ENCODE peak calls at places on chromosome 12, in ten cellular contexts. M is uterus, V is upper lobe of left lung, Z is heart left ventricle, U is HCT116, I is adrenal gland, Y is A549, L is transverse colon, W is Peyer's patch, X is esophagus squamous epithelium. H is an unnamed sample.

GRCh38 chr12:92619730-92620684 is 82.8 kb upstream of the PLEKHG7 start:
- DNase-seq in W (no peak), U (no peak), L (no peak), Y (no peak), V (no peak), Z (no peak), I (no peak), X (no peak), M (no peak), H (no peak)

GRCh38 chr12:45281994-45282393 is 66.1 kb downstream of the ANO6 start:
- DNase-seq in W (no peak), U (no peak), L (no peak), M (no peak), Z (no peak), Y (no peak), I (no peak), V (no peak), X (no peak), H (no peak)

GRCh38 chr12:54587315-54587821 is 1.1 kb downstream of the PPP1R1A start:
- DNase-seq in X (no peak), I (no peak), M (no peak), V (no peak), W (no peak), Z (peak; percentile 77), L (no peak), U (no peak), Y (no peak), H (no peak)

GRCh38 chr12:51323966-51324895 is at the start of gene BIN2:
- DNase-seq in Z (peak; percentile 63), M (no peak), I (peak; percentile 34), X (no peak), W (peak; percentile 63), V (peak; percentile 94), U (no peak), L (peak; percentile 74), Y (no peak), H (no peak)

GRCh38 chr12:92943482-92944250 is 14.6 kb upstream of the EEA1 start:
- DNase-seq in X (no peak), M (no peak), W (no peak), V (no peak), Y (no peak), I (no peak), U (no peak), Z (no peak), L (no peak), H (no peak)

GRCh38 chr12:62098131-62098530 is 162.1 kb upstream of the USP15 start:
- DNase-seq in Z (no peak), I (no peak), X (no peak), V (no peak), U (no peak), W (no peak), L (no peak), Y (no peak), M (no peak), H (no peak)

GRCh38 chr12:52151859-52152783 is 39.7 kb downstream of the KRT80 start:
- DNase-seq in M (peak; percentile 47), Y (peak; percentile 75), X (no peak), I (peak; percentile 68), Z (peak; percentile 75), V (peak; percentile 94), W (peak; percentile 85), L (peak; percentile 77), U (no peak), H (peak; percentile 97)

GRCh38 chr12:122988612-122989442 is 8.3 kb downstream of the ARL6IP4 start:
- DNase-seq in L (no peak), W (no peak), I (no peak), Z (no peak), X (no peak), U (no peak), Y (no peak), V (peak; percentile 62), M (no peak), H (no peak)

GRCh38 chr12:68375701-68376469 is 43.7 kb upstream of the MDM1 start:
- DNase-seq in I (no peak), Y (no peak), W (no peak), V (no peak), L (no peak), Z (no peak), U (no peak), X (no peak), M (no peak), H (no peak)

DNA sequence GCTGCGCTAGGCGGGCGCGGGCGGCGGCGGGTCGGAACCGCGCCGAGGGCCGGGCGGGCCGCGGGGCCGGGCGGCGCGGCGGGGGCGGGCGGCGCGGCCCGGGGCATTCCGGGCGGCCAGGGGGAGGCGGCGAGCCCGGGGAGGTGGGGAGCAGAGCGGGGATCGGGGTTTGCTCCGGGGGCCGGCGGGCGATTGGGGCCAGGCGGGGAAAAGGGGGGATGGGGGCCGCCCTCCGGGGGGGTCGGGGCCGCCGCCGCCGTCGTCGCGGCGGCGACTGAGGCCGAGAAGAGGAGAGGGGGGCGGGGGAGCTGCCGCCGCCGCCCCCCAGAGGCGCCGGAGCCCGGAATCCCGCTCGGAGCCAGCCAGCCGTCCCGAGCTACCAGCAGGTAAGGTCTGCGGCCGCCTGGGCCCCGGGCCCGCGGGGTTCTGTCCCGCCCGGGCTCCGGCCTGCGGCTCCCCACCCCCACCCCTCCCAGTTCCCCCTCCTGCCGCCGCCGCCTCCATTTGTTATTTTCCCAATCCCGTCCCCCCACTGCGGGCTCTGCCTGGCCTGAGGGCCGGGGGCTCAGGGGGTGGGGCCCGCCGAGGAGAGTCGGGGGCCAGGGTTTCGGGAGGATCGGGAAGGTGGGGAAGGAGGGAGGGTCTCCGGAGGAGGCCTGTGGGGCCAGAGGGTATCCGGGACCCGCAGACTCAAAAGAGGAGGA is 392 bp downstream of the ATN1 start:
- DNase-seq in L (no peak), U (no peak), I (no peak), Y (no peak), V (peak; percentile 87), Z (peak; percentile 49), M (peak; percentile 47), W (peak; percentile 60), X (no peak), H (no peak)
- H3K4me3 ChIP-seq in L (peak overlapping the region; percentile 97), U (peak overlapping the region; percentile 92), I (peak overlapping the region; percentile 91), Y (peak overlapping the region; percentile 93), V (peak overlapping the region; percentile 91), Z (peak overlapping the region; percentile 75), M (peak overlapping the region; percentile 93), W (peak overlapping the region; percentile 76), X (peak overlapping the region; percentile 87), H (peak overlapping the region; percentile 86)

DNA sequence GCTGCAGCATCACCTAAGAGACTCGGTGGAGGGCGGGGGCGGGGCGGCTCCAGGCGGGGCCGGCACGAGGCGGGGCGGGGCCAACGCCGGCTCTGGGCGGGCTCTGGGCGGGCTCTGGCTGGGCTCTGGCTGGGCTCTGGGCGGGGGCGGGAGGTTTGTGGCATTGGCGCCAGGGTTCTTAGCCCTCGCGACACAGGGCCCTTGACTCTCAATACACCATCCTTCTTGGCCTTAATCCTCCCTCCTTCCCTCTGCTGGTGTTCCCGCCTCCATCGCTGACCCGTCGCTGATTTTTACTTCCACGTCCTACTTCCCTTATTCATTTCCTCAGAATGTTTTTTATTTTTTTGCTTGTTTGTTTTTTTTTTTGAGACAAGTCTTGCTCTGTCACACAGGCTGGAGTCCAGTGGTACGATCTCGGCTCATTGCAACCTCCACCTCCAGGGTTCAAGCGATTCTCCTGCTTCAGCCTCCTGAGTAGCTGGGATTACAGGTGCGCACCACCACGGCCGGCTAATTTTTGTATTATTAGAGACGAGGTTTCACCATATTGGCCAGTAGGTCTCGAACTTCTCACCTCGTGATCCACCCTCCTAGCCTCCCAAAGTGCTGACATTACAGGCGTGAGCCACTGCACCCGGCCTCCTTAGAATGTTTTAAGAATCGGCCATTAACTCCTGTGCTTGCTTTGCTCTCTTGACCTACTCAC is at the start of gene BLTP3B:
- DNase-seq in W (peak; percentile 96), U (peak; percentile 54), Z (peak; percentile 94), M (peak; percentile 90), L (peak; percentile 94), V (peak; percentile 99), I (peak; percentile 94), Y (peak; percentile 61), X (peak; percentile 44), H (peak; percentile 98)
- TF ChIP-seq POLR2A in W (no peak), U (peak; percentile 35), Z (no peak), M (no peak), L (no peak), V (no peak), I (no peak), Y (no peak), X (no peak), H (no peak)

DNA sequence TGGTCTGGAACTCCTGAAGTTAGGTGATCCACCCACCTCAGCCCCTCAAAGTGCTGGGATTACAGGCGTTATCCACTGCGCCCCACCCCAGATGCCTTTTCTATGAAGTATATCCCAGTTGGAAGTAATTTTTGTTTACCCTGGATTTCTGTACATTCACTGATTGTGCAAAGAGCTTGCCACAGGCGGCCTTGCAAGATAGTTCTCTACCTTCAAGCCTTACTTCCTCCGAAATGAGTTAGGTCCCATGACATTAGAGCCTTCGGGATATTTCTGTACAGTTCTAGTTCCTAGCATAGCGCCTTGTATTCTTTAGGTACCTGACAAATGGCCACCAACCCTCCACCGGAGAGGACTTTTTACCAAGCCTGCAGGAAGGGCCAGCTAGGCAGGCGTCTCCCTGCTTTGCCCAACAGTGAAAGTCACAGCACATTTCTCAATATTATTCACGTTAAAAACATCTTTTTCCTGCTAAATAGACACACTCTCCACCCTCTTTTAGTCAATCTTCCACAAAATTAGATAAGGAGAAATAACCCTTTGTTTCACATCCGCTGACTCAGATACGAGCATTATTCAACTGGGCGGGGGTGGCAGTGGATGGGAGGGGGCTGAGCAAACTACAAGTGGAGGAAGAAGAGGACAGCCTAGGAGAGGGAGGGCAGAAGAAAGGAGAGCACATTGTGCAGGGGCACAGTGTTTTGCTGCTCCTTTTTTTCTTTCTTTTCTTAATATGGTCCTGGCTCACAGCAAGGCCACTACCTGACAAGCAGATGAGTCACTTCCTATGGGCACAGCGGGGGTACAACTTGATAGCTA is 40.0 kb upstream of the CAPRIN2 start:
- DNase-seq in L (no peak), I (peak; percentile 55), Y (peak; percentile 86), V (no peak), Z (no peak), W (no peak), U (peak; percentile 94), X (no peak), M (no peak), H (no peak)
- H3K4me3 ChIP-seq in L (no peak overlapping the region), I (peak overlapping the region; percentile 80), Y (peak overlapping the region; percentile 73), V (no peak overlapping the region), Z (peak overlapping the region; percentile 68), W (no peak overlapping the region), U (peak overlapping the region; percentile 75), X (peak overlapping the region; percentile 60), M (no peak overlapping the region), H (no peak overlapping the region)

DNA sequence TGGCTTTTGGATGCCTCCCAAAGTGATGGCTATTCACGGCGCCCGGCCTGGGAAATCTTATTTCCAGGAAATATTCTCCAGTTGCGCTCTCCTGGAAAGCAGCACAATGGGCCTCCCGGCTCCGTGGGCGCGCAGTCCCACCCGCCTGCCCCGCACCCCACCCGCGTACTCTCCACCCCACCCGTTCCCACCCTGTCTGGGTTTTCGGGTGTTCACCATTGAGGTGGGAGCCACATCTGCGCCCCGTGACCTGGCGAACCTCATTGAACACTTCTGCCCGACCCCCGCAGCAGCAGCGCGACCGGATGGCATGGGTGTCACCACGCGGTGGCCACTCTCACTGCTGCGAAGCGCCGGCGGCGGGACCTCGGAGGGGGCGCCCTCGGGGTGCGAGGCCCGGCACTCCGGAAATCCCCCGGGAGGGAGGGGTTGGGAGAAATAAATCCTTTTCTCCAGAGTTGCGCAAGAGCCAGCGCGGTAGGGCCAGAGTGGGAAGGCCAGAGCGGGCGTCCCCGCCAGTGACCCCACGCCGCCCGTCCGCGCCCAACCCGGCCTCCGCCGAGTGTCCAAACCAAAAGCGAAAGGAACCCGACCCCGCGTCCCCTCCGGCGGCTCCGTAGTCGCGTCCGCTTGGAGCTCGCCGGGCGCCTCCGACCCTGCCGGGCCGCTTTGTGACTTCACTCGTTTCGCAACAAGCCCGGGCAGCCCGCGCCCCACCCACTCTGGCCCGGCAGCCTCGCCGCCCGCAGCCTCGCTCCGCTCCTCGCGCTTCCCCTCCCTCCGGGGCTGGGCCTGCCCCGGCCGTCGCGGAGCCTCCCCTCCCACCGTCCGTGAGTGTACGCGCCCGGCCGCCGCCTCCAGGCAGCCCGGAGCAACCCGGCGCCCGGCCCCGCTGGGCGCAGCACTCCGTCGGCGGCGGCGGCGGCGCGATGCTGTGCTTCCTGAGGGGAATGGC is at the start of gene DRAM1:
- DNase-seq in M (peak; percentile 91), Y (peak; percentile 62), X (peak; percentile 56), W (peak; percentile 90), I (peak; percentile 94), U (peak; percentile 56), V (peak; percentile 98), L (peak; percentile 94), Z (peak; percentile 92), H (peak; percentile 98)
- TF ChIP-seq POLR2A in M (peak; percentile 91), Y (peak; percentile 42), X (peak; percentile 84), W (peak; percentile 36), I (peak; percentile 72), U (peak; percentile 69), V (peak; percentile 95), L (peak; percentile 83), Z (peak; percentile 80), H (no peak)

H was measured in lower leg skin.